ENCODE peak calls at places on chromosomes 7 and 10, in eight cellular contexts. M is OCI-M1, A is HFFc6, R is HT-29, N is T-helper 2 cell, O is A549, P is AG04450, E is HuH-7.5. W is an unnamed sample.

GRCh38 chr7:99623702-99624447 is 7.1 kb downstream of the ZSCAN25 start:
- DNase-seq in P (no peak), N (no peak), M (no peak), E (no peak), R (no peak), O (no peak), A (no peak), W (no peak)

GRCh38 chr7:145909956-145910611 is 206.5 kb upstream of the CNTNAP2 start:
- DNase-seq in O (no peak), N (no peak), E (no peak), M (no peak), R (no peak), P (no peak), A (no peak), W (no peak)

GRCh38 chr7:142932386-142933091 is 1.0 kb downstream of the TRPV5 start:
- DNase-seq in R (no peak), O (no peak), A (no peak), N (no peak), M (no peak), P (no peak), E (no peak), W (no peak)

GRCh38 chr7:121752706-121753105 is 120.3 kb upstream of the PTPRZ1 start:
- DNase-seq in A (no peak), R (peak), E (peak), N (no peak), M (peak), O (no peak), P (no peak), W (peak)

GRCh38 chr7:118005021-118005420 is 131.8 kb upstream of the CTTNBP2 start:
- DNase-seq in N (no peak), O (no peak), E (no peak), R (no peak), M (no peak), A (no peak), P (no peak), W (no peak)

GRCh38 chr10:77780180-77780579 is 142.6 kb upstream of the KCNMA1 start:
- DNase-seq in O (no peak), R (no peak), P (no peak), E (no peak), M (no peak), N (no peak), A (no peak), W (no peak)

GRCh38 chr10:114306116-114306973 is 67.3 kb downstream of the VWA2 start:
- DNase-seq in P (peak), O (peak), R (no peak), M (no peak), A (peak), N (no peak), E (no peak), W (peak)

GRCh38 chr7:93883078-93883916 is 7.3 kb downstream of the TFPI2 start:
- DNase-seq in A (no peak), O (no peak), R (no peak), M (no peak), P (no peak), N (no peak), E (no peak), W (no peak)

GRCh38 chr7:83739527-83739926 is 90.6 kb upstream of the SEMA3E start:
- DNase-seq in P (no peak), E (no peak), A (no peak), O (no peak), N (no peak), R (no peak), M (peak), W (no peak)

GRCh38 chr7:157429001-157429679 is 92.3 kb downstream of the DNAJB6 start:
- DNase-seq in O (no peak), A (no peak), M (no peak), R (no peak), E (no peak), N (no peak), P (no peak), W (no peak)

GRCh38 chr10:94103902-94104301 is 110.2 kb downstream of the PLCE1 start:
- DNase-seq in R (peak), A (peak), P (peak), O (no peak), M (no peak), N (no peak), E (no peak), W (no peak)

GRCh38 chr7:45983720-45984032 is 62.6 kb upstream of the IGFBP3 start:
- DNase-seq in M (no peak), E (no peak), P (no peak), A (no peak), R (no peak), N (no peak), O (no peak), W (no peak)

GRCh38 chr7:85474234-85474633 is 287.4 kb upstream of the SEMA3D start:
- DNase-seq in A (peak), N (no peak), M (no peak), O (no peak), P (no peak), E (no peak), R (no peak), W (no peak)

GRCh38 chr7:17580861-17581260 is 282.4 kb downstream of the AHR start:
- DNase-seq in E (no peak), N (no peak), P (no peak), O (no peak), R (no peak), A (no peak), M (no peak), W (no peak)

GRCh38 chr7:43513236-43513635 is 69.7 kb upstream of the STK17A start:
- DNase-seq in O (no peak), E (no peak), A (no peak), R (no peak), P (no peak), N (no peak), M (no peak), W (no peak)

GRCh38 chr7:125563964-125564529 is 634.4 kb upstream of the POT1 start:
- DNase-seq in A (no peak), N (no peak), M (no peak), O (no peak), E (no peak), P (no peak), R (no peak), W (no peak)

GRCh38 chr10:132752961-132753360 is 33.0 kb downstream of the NKX6-2 start:
- DNase-seq in R (no peak), M (no peak), P (no peak), E (no peak), A (no peak), N (no peak), O (no peak), W (no peak)

GRCh38 chr7:73718905-73719805 is at the start of gene STX1A:
- DNase-seq in R (peak), E (peak), A (peak), P (no peak), O (no peak), M (peak), N (peak), W (no peak)

GRCh38 chr10:92690211-92691041 is 671 bp downstream of the HHEX start:
- DNase-seq in N (peak), E (no peak), M (peak), P (no peak), O (peak), A (peak), R (no peak), W (no peak)

GRCh38 chr10:32171213-32171612 is 115.0 kb upstream of the KIF5B start:
- DNase-seq in N (no peak), R (peak), E (no peak), A (no peak), O (no peak), P (no peak), M (no peak), W (no peak)

GRCh38 chr10:79244841-79245504 is 102.3 kb upstream of the PPIF start:
- DNase-seq in O (no peak), N (no peak), M (no peak), P (no peak), A (no peak), R (no peak), E (no peak), W (no peak)

GRCh38 chr10:26857991-26858706 is 2.6 kb downstream of the ABI1 start:
- DNase-seq in O (no peak), P (no peak), N (no peak), E (no peak), M (peak), A (peak), R (no peak), W (no peak)

GRCh38 chr10:89275383-89275782 is 23.8 kb upstream of the LIPA start:
- DNase-seq in P (no peak), M (no peak), N (no peak), R (peak), A (no peak), O (no peak), E (no peak), W (no peak)

GRCh38 chr10:33155720-33156638 is 178.5 kb downstream of the NRP1 start:
- DNase-seq in M (peak), O (peak), N (peak), R (peak), E (peak), A (peak), P (peak), W (peak)

GRCh38 chr10:31133628-31134302 is 102.1 kb upstream of the ZNF438 start:
- DNase-seq in N (peak), R (no peak), P (no peak), E (peak), M (no peak), A (no peak), O (no peak), W (no peak)

GRCh38 chr10:104735469-104735868 is 94.4 kb downstream of the SORCS3 start:
- DNase-seq in M (no peak), O (no peak), R (no peak), E (no peak), P (no peak), N (no peak), A (no peak), W (no peak)

GRCh38 chr10:89207801-89208551 is 859 bp upstream of the CH25H start:
- DNase-seq in P (no peak), R (no peak), E (no peak), A (no peak), O (peak), N (no peak), M (no peak), W (peak)

GRCh38 chr7:37488163-37488759 is 39.6 kb upstream of the ELMO1 start:
- DNase-seq in R (no peak), O (no peak), P (no peak), M (peak), E (no peak), A (no peak), N (no peak), W (no peak)

GRCh38 chr7:138565071-138565450 is 105.0 kb downstream of the TRIM24 start:
- DNase-seq in P (no peak), E (no peak), N (no peak), O (no peak), A (no peak), R (no peak), M (no peak), W (no peak)

GRCh38 chr10:34405611-34406462 is 409.3 kb downstream of the PARD3 start:
- DNase-seq in M (peak), A (no peak), E (no peak), R (peak), O (no peak), N (no peak), P (no peak), W (no peak)

GRCh38 chr10:43204943-43205671 is 61.8 kb downstream of the RASGEF1A start:
- DNase-seq in N (peak), A (peak), E (peak), R (peak), O (peak), M (peak), P (peak), W (peak)

GRCh38 chr7:112362053-112362650 is 88.1 kb upstream of the IFRD1 start:
- DNase-seq in N (no peak), O (no peak), M (no peak), A (no peak), R (no peak), E (no peak), P (no peak), W (no peak)

GRCh38 chr10:130742936-130743675 is 568.4 kb downstream of the TCERG1L start:
- DNase-seq in R (no peak), A (no peak), O (no peak), M (no peak), N (no peak), E (no peak), P (no peak), W (no peak)

GRCh38 chr7:46930336-46930735 is 651.6 kb downstream of the TNS3 start:
- DNase-seq in N (no peak), O (peak), R (peak), P (peak), A (peak), M (no peak), E (no peak), W (peak)

GRCh38 chr7:44282601-44283171 is 42.7 kb downstream of the CAMK2B start:
- DNase-seq in N (peak), R (no peak), A (no peak), E (no peak), P (no peak), O (no peak), M (no peak), W (no peak)